ENCODE peak calls at places on chromosomes 2 and 18, in nine cellular contexts. Y, R, X, S, M, F, N, T and B are unnamed samples.
A peak's percentile ranks its signal among the peaks of the same experiment; 100 is the strongest.

GRCh38 chr18:8898990-8899389 is 193.6 kb downstream of the MTCL1 start:
- DNase-seq in N (no peak), S (no peak), M (no peak), T (no peak), Y (no peak), X (no peak), F (no peak), R (no peak), B (no peak)

GRCh38 chr2:206526416-206526815 is 83.1 kb downstream of the ADAM23 start:
- DNase-seq in S (no peak), F (no peak), M (no peak), R (no peak), X (no peak), Y (no peak), N (no peak), T (no peak), B (no peak)

GRCh38 chr2:3204451-3204850 is 173.2 kb downstream of the EIPR1 start:
- DNase-seq in T (no peak), N (no peak), X (no peak), F (no peak), M (no peak), S (no peak), Y (no peak), R (no peak), B (no peak)

GRCh38 chr18:55137602-55138001 is 178.3 kb upstream of the CCDC68 start:
- DNase-seq in M (no peak), R (no peak), X (no peak), N (no peak), F (no peak), Y (no peak), S (no peak), T (no peak), B (no peak)

GRCh38 chr2:20106746-20107145 is 55.3 kb upstream of the LAPTM4A start:
- DNase-seq in N (peak; percentile 48), S (peak; percentile 71), F (no peak), T (no peak), X (no peak), M (no peak), R (no peak), Y (no peak), B (peak; percentile 45)

GRCh38 chr18:10139783-10140410 is 226.1 kb downstream of the VAPA start:
- DNase-seq in S (peak; percentile 49), R (no peak), N (no peak), F (no peak), X (no peak), T (no peak), M (no peak), Y (peak; percentile 70), B (peak; percentile 40)

GRCh38 chr2:112474844-112475486 is 7.0 kb upstream of the TTL start:
- DNase-seq in R (no peak), S (no peak), X (no peak), F (no peak), T (no peak), N (no peak), M (no peak), Y (peak; percentile 48), B (no peak)

GRCh38 chr18:35933982-35934381 is 38.5 kb upstream of the RMP24 start:
- DNase-seq in Y (no peak), N (no peak), S (peak; percentile 61), M (no peak), F (no peak), T (no peak), X (no peak), R (peak; percentile 33), B (peak; percentile 55)

GRCh38 chr18:74248189-74248975 is 43.4 kb downstream of the CYB5A start:
- DNase-seq in T (no peak), F (peak; percentile 24), N (peak; percentile 19), S (no peak), M (no peak), Y (no peak), X (no peak), R (no peak), B (no peak)

GRCh38 chr2:62814132-62814531 is 108.6 kb downstream of the EHBP1 start:
- DNase-seq in R (no peak), Y (peak; percentile 86), T (no peak), N (no peak), M (peak; percentile 3), F (no peak), X (no peak), S (no peak), B (peak; percentile 61)

GRCh38 chr2:75098856-75099255 is 100.5 kb downstream of the TACR1 start:
- DNase-seq in S (peak; percentile 53), F (peak; percentile 27), X (no peak), R (peak; percentile 51), T (no peak), N (no peak), M (no peak), Y (no peak), B (peak; percentile 52)

GRCh38 chr2:59182249-59182648 is 941.1 kb upstream of the FANCL start:
- DNase-seq in M (no peak), S (peak; percentile 35), N (no peak), X (no peak), Y (peak; percentile 4), R (peak; percentile 42), T (no peak), F (peak; percentile 7), B (peak; percentile 32)

GRCh38 chr2:174337337-174338154 is 2.8 kb downstream of the SP9 start:
- DNase-seq in M (no peak), N (peak; percentile 50), T (no peak), R (no peak), X (no peak), S (no peak), F (peak; percentile 70), Y (no peak), B (no peak)

GRCh38 chr2:241810304-241811208 is 1.6 kb downstream of the NEU4 start:
- DNase-seq in F (peak; percentile 28), Y (no peak), X (no peak), T (no peak), N (no peak), R (no peak), S (no peak), M (peak; percentile 60), B (no peak)

GRCh38 chr2:158967114-158967730 is 1.2 kb upstream of the TANC1 start:
- DNase-seq in X (no peak), R (no peak), N (no peak), M (peak; percentile 39), S (no peak), Y (no peak), T (no peak), F (no peak), B (no peak)

GRCh38 chr2:57204364-57204763 is 842.2 kb upstream of the VRK2 start:
- DNase-seq in Y (no peak), N (no peak), S (no peak), R (no peak), M (no peak), F (no peak), T (no peak), X (no peak), B (no peak)

GRCh38 chr18:41025666-41026065 is 929.4 kb upstream of the PIK3C3 start:
- DNase-seq in F (no peak), N (no peak), Y (no peak), X (no peak), M (no peak), T (no peak), R (no peak), S (no peak), B (no peak)

GRCh38 chr18:10009321-10010144 is 95.7 kb downstream of the VAPA start:
- DNase-seq in S (no peak), N (no peak), M (no peak), T (no peak), R (no peak), Y (no peak), F (no peak), X (no peak), B (no peak)

GRCh38 chr18:8673276-8674209 is 31.8 kb upstream of the MTCL1 start:
- DNase-seq in T (no peak), Y (no peak), S (peak; percentile 81), R (no peak), N (no peak), M (no peak), F (peak; percentile 60), X (no peak), B (no peak)